ENCODE peak calls at places on chromosomes 3 and 15, in four cellular contexts. E, D, W and T are unnamed samples.

GRCh38 chr3:147816770-147817169 is 407.6 kb downstream of the ZIC1 start:
- DNase-seq in D (no peak), E (peak; percentile 4), W (peak; percentile 75), T (no peak)

GRCh38 chr15:69610858-69611257 is 158.2 kb downstream of the RPLP1 start:
- DNase-seq in E (no peak), D (no peak), W (no peak), T (no peak)

GRCh38 chr3:17183951-17184550 is 299.3 kb downstream of the PLCL2 start:
- DNase-seq in E (no peak), W (no peak), D (no peak), T (no peak)

GRCh38 chr3:178655488-178655887 is 119.3 kb downstream of the KCNMB2 start:
- DNase-seq in D (no peak), W (no peak), E (no peak), T (no peak)

GRCh38 chr3:43792904-43793303 is 102.2 kb downstream of the ABHD5 start:
- DNase-seq in D (no peak), W (no peak), E (no peak), T (peak; percentile 39)

GRCh38 chr3:62922326-62922725 is 47.1 kb upstream of the CADPS start:
- DNase-seq in D (no peak), W (no peak), E (no peak), T (no peak)

GRCh38 chr15:71237456-71238188 is 122.4 kb downstream of the THSD4 start:
- DNase-seq in W (peak; percentile 88), D (no peak), E (no peak), T (no peak)

GRCh38 chr3:132788299-132788698 is 66.1 kb upstream of the NPHP3 start:
- DNase-seq in W (no peak), D (no peak), E (peak; percentile 8), T (no peak)

GRCh38 chr3:13420817-13421755 is 964 bp upstream of the NUP210 start:
- DNase-seq in W (peak; percentile 60), E (no peak), D (peak; percentile 89), T (no peak)

GRCh38 chr3:136929984-136930671 is 27.7 kb upstream of the IL20RB start:
- DNase-seq in W (peak; percentile 75), E (peak; percentile 45), D (no peak), T (no peak)

GRCh38 chr15:57440167-57440566 is 63.9 kb downstream of the CGNL1 start:
- DNase-seq in W (no peak), D (no peak), E (no peak), T (no peak)

GRCh38 chr3:143731776-143732175 is 116.5 kb downstream of the SLC9A9 start:
- DNase-seq in D (no peak), W (no peak), E (no peak), T (no peak)

GRCh38 chr15:58463815-58464697 is 32.3 kb downstream of the LIPC start:
- DNase-seq in D (no peak), E (no peak), W (no peak), T (no peak)

GRCh38 chr3:123586966-123587365 is 2.1 kb upstream of the HACD2 start:
- DNase-seq in E (no peak), W (no peak), D (no peak), T (peak; percentile 8)

GRCh38 chr3:132311860-132312259 is 5.3 kb upstream of the ACP3 start:
- DNase-seq in D (no peak), E (no peak), W (no peak), T (no peak)

GRCh38 chr3:110810356-110810755 is 261.3 kb upstream of the NECTIN3 start:
- DNase-seq in D (no peak), W (no peak), E (no peak), T (no peak)

GRCh38 chr3:180749796-180750195 is 70.5 kb upstream of the CCDC39 start:
- DNase-seq in D (no peak), E (no peak), W (no peak), T (no peak)

GRCh38 chr3:18988619-18989229 is 159.6 kb upstream of the KCNH8 start:
- DNase-seq in D (no peak), W (no peak), E (no peak), T (no peak)

GRCh38 chr15:74138642-74139041 is 8.3 kb downstream of the ISLR2 start:
- DNase-seq in D (no peak), W (no peak), E (no peak), T (no peak)

GRCh38 chr15:57280464-57280863 is 95.8 kb upstream of the CGNL1 start:
- DNase-seq in D (no peak), E (no peak), W (no peak), T (no peak)

GRCh38 chr15:39586387-39587171 is 5.7 kb downstream of the THBS1 start:
- DNase-seq in D (no peak), W (peak; percentile 28), E (peak; percentile 39), T (no peak)

GRCh38 chr3:184357248-184358139 is 3.9 kb downstream of the CLCN2 start:
- DNase-seq in E (no peak), W (no peak), D (no peak), T (no peak)

GRCh38 chr3:62049033-62049432 is 324.3 kb downstream of the FEZF2 start:
- DNase-seq in W (no peak), E (no peak), D (no peak), T (no peak)

GRCh38 chr3:50610992-50611463 is 546 bp downstream of the CISH start:
- DNase-seq in E (no peak), W (no peak), D (peak; percentile 84), T (no peak)

GRCh38 chr3:50612234-50612972 is 829 bp upstream of the CISH start:
- DNase-seq in D (no peak), E (no peak), W (no peak), T (no peak)

GRCh38 chr3:50612973-50613851 is 1.6 kb upstream of the CISH start:
- DNase-seq in W (no peak), E (no peak), D (no peak), T (no peak)

GRCh38 chr3:50610181-50610971 is 1.2 kb downstream of the CISH start:
- DNase-seq in D (no peak), E (no peak), W (peak; percentile 86), T (no peak)

GRCh38 chr3:50611464-50612233 is at the start of gene CISH:
- DNase-seq in E (peak; percentile 91), W (peak; percentile 96), D (peak; percentile 99), T (peak; percentile 99)
- TF ChIP-seq POLR2AphosphoS5 in E (no peak), W (peak; percentile 97), D (peak; percentile 95), T (peak; percentile 77)

DNA sequence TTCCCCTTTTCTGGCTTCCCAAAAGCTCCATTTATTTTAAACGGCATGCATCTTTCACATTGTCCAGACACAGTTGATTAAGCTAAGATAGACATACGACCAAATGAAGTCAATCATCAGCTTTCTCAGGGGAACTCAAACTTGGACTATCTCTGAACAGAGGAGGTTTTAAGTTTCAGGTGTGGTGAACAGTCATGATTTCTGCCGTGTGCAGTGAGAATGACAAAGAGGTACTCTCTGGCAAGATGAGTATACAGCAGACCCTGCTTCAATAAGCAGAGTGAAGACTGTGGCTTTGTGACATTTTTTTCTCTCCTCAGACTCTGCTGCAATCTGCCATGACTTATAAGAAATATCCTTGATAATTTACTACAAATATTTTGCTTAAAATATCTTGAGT is 307.7 kb downstream of the CNTN6 start:
- DNase-seq in D (no peak), E (no peak), W (no peak), T (no peak)
- TF ChIP-seq POLR2AphosphoS5 in D (no peak), E (no peak), W (no peak), T (no peak)

GRCh38 chr15:32096867-32097266 is 66.6 kb downstream of the CHRNA7 start:
- DNase-seq in E (no peak), W (no peak), D (no peak), T (peak; percentile 82)
- TF ChIP-seq POLR2AphosphoS5 in E (no peak), W (no peak), D (no peak), T (no peak)

DNA sequence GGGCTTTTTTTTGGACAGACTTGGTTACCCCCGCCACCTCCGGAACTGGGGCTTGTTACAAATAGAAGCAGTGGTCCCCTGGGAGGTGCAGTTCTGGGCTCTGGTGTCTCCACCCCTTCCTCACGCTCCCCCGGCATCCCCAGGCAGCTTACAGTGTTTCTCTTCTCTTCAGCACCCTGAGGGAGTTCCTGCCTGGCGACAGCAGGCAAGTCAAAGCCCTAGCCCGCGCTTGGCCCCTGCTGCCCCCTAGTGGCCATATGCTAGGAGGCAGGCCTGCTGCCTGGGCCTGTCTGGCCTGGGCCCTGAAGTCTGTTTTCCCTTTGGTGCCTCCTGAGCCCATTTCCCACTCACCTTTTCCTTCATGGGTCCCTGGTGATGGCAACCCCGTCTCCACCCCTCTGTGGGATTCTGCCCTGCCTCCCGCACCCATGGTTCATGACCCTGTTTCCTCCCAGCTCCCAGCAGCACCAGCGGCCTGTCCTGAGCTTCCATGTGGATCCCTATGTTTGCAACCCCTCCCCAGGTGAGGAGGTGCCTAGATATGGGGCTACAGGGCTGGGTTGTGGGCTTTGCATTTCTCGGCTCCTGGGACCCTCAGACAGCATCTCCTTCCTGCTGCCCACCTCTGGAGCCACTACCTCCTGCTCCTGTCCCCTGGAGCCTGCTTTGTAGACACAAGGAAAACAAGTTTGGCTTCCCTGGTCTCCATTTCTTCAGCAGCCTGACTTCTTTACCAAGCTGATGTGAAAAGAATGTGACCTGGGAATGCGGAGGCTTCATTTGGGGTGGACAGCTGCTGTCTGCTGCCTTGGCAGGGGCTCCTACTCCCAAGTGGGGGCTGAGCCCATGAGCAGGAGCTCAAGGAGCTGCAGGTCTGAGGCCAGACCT is 2.2 kb downstream of the SNX22 start:
- DNase-seq in E (peak; percentile 88), W (peak; percentile 92), D (peak; percentile 99), T (peak; percentile 95)
- TF ChIP-seq POLR2AphosphoS5 in E (peak; percentile 60), W (peak; percentile 45), D (peak; percentile 91), T (peak; percentile 47)

DNA sequence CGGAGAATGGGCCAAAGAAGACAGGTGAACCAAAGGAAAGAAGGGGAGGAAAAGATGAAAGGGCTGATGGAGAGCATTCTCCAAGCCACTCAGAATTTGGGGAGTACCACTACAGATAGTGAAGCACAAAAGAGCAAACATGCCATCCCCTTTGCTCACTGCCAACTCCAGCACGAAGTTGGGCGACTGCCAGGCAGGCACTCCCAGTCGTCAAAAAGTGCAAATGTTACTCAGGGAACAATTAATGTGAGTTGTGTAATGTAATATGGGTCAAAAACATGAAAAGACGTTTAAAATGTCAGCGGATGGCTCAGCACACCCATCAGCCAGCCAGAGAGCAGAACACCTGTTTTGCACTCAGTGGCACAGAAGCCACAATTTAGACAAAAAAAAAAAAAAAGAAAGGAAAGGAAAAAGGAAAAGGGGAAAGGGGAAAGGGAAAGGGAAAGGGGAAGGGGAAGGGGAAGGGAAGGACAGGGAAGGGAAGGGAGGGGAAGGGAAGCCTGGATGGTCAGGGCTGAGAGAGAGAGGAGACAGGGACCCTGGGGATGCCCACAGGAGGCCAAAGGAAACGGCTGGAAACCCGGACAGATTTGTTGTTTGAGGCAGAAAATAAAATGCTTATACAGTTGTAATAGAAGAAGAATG is 82.7 kb downstream of the COL8A1 start:
- DNase-seq in W (peak; percentile 18), E (no peak), D (no peak), T (no peak)
- TF ChIP-seq POLR2AphosphoS5 in W (no peak), E (no peak), D (no peak), T (no peak)

GRCh38 chr3:182980204-182981037 is at the start of gene DCUN1D1:
- DNase-seq in D (peak; percentile 98), E (peak; percentile 83), W (peak; percentile 91), T (no peak)
- TF ChIP-seq POLR2AphosphoS5 in D (peak; percentile 87), E (peak; percentile 10), W (peak; percentile 81), T (peak; percentile 74)

GRCh38 chr3:197709135-197709534 is 27.6 kb downstream of the RUBCN start:
- DNase-seq in W (peak; percentile 30), E (no peak), D (no peak), T (no peak)

GRCh38 chr3:197718904-197719303 is 17.8 kb downstream of the RUBCN start:
- DNase-seq in D (no peak), W (no peak), E (no peak), T (no peak)

GRCh38 chr3:197711973-197712707 is 24.6 kb downstream of the RUBCN start:
- DNase-seq in W (peak; percentile 87), D (peak; percentile 91), E (peak; percentile 71), T (peak; percentile 96)

GRCh38 chr3:197713477-197713822 is 23.3 kb downstream of the RUBCN start:
- DNase-seq in D (no peak), E (no peak), W (no peak), T (no peak)

GRCh38 chr3:197714251-197714650 is 22.5 kb downstream of the RUBCN start:
- DNase-seq in D (no peak), E (no peak), W (no peak), T (no peak)
- TF ChIP-seq POLR2AphosphoS5 in D (no peak), E (no peak), W (no peak), T (no peak)